ENCODE peak calls at places on chromosomes 7 and 10, in four cellular contexts. Z is cardiac muscle cell; Q is CD8-positive, alpha-beta T cell; J is GM23338. H is an unnamed sample.

GRCh38 chr10:43322321-43322720 is 49.1 kb upstream of the FXYD4 start:
- DNase-seq in Z (no peak), Q (no peak), J (peak; percentile 40), H (no peak)

GRCh38 chr10:118980870-118981269 is 48.6 kb upstream of the NANOS1 start:
- DNase-seq in Z (no peak), Q (no peak), J (no peak), H (no peak)

GRCh38 chr7:46115410-46115809 is 194.3 kb upstream of the IGFBP3 start:
- DNase-seq in Z (peak; percentile 4), Q (no peak), J (no peak), H (no peak)

GRCh38 chr10:3159160-3159559 is 13.4 kb downstream of the PITRM1 start:
- DNase-seq in Z (no peak), Q (no peak), J (no peak), H (no peak)

GRCh38 chr7:83957333-83957732 is 237.3 kb downstream of the SEMA3A start:
- DNase-seq in Z (peak; percentile 81), Q (no peak), J (no peak), H (no peak)

GRCh38 chr10:101385866-101386658 is 32.1 kb downstream of the BTRC start:
- DNase-seq in Z (peak; percentile 54), Q (no peak), J (no peak), H (no peak)

GRCh38 chr7:26549281-26549943 is 257.8 kb downstream of the SNX10 start:
- DNase-seq in Z (no peak), Q (no peak), J (no peak), H (no peak)

GRCh38 chr7:2018786-2019692 is 213.7 kb downstream of the MAD1L1 start:
- DNase-seq in Z (peak; percentile 52), Q (no peak), J (no peak), H (peak; percentile 81)

GRCh38 chr7:24764972-24765744 is 7.9 kb upstream of the GSDME start:
- DNase-seq in Z (peak; percentile 48), Q (no peak), J (no peak), H (no peak)

GRCh38 chr10:79239275-79239779 is 107.9 kb upstream of the PPIF start:
- DNase-seq in Z (no peak), Q (no peak), J (peak; percentile 67), H (no peak)

GRCh38 chr10:79235765-79236755 is 111.2 kb upstream of the PPIF start:
- DNase-seq in Z (no peak), Q (no peak), J (peak; percentile 77), H (no peak)

GRCh38 chr10:79238606-79239005 is 108.7 kb upstream of the PPIF start:
- DNase-seq in Z (no peak), Q (no peak), J (no peak), H (no peak)

GRCh38 chr10:79239930-79240713 is 107.1 kb upstream of the PPIF start:
- DNase-seq in Z (no peak), Q (no peak), J (peak; percentile 88), H (no peak)

GRCh38 chr10:79237801-79238520 is 109.3 kb upstream of the PPIF start:
- DNase-seq in Z (no peak), Q (no peak), J (no peak), H (no peak)
- H3K4me3 ChIP-seq in Z (no peak overlapping the region), Q (no peak overlapping the region), J (no peak overlapping the region), H (no peak overlapping the region)

GRCh38 chr7:41103331-41103730 is 599.6 kb downstream of the INHBA start:
- DNase-seq in Z (no peak), Q (no peak), J (peak; percentile 31), H (no peak)

GRCh38 chr7:41107938-41108448 is 594.9 kb downstream of the INHBA start:
- DNase-seq in Z (no peak), Q (no peak), J (no peak), H (no peak)

GRCh38 chr7:41107330-41107937 is 595.5 kb downstream of the INHBA start:
- DNase-seq in Z (no peak), Q (no peak), J (no peak), H (no peak)

GRCh38 chr7:41108821-41109220 is 594.1 kb downstream of the INHBA start:
- DNase-seq in Z (no peak), Q (no peak), J (no peak), H (no peak)

GRCh38 chr7:41104621-41105020 is 598.3 kb downstream of the INHBA start:
- DNase-seq in Z (no peak), Q (no peak), J (no peak), H (no peak)
- H3K27ac ChIP-seq in Z (no peak overlapping the region), Q (no peak overlapping the region), J (no peak overlapping the region), H (no peak overlapping the region)

GRCh38 chr10:102741848-102742247 is 1.9 kb upstream of the WBP1L start:
- DNase-seq in Z (no peak), Q (no peak), J (no peak), H (no peak)

GRCh38 chr10:102745157-102745556 is 1.4 kb downstream of the WBP1L start:
- DNase-seq in Z (no peak), Q (no peak), J (no peak), H (no peak)

GRCh38 chr10:102744374-102745051 is 765 bp downstream of the WBP1L start:
- DNase-seq in Z (no peak), Q (peak; percentile 3), J (peak; percentile 31), H (no peak)

GRCh38 chr10:102743588-102744373 is at the start of gene WBP1L:
- DNase-seq in Z (peak; percentile 99), Q (peak; percentile 91), J (peak; percentile 99), H (peak; percentile 97)

GRCh38 chr10:102743078-102743587 is 615 bp upstream of the WBP1L start:
- DNase-seq in Z (no peak), Q (no peak), J (no peak), H (no peak)
- H3K4me3 ChIP-seq in Z (peak overlapping the region; percentile 18), Q (peak overlapping the region; percentile 87), J (peak overlapping the region; percentile 40), H (no peak overlapping the region)

GRCh38 chr10:20744851-20745250 is 152.3 kb downstream of the NEBL start:
- DNase-seq in Z (no peak), Q (no peak), J (no peak), H (no peak)
- H3K27ac ChIP-seq in Z (no peak overlapping the region), Q (no peak overlapping the region), J (no peak overlapping the region), H (peak overlapping the region; percentile 71)

GRCh38 chr7:116910367-116910766 is 42.9 kb upstream of the ST7 start:
- DNase-seq in Z (no peak), Q (no peak), J (no peak), H (no peak)
- H3K4me3 ChIP-seq in Z (no peak overlapping the region), Q (no peak overlapping the region), J (no peak overlapping the region), H (no peak overlapping the region)